ENCODE peak calls at places on chromosomes 2 and 18, in nine cellular contexts. One of them, this sample, is unnamed.

GRCh38 chr2:112542974-112543760 is 902 bp downstream of the POLR1B start:
- DNase-seq in fibroblast of lung: peak; percentile 13
- DNase-seq in NAMALWA: peak; percentile 55
- DNase-seq in choroid plexus epithelial cell: peak; percentile 14
- DNase-seq in ureter: no peak
- DNase-seq in CD4-positive, alpha-beta T cell: no peak
- DNase-seq in COR-L47: no peak
- DNase-seq in non-pigmented ciliary epithelial cell: no peak
- DNase-seq in stimulated activated CD8-positive, alpha-beta memory T cell treated with anti-CD3 and anti-CD28 coated beads, Interleukin-7, amount 100 ng/mL, for 24 hours: no peak
- DNase-seq in this sample: peak; percentile 34

GRCh38 chr2:112056626-112056987 is 1.5 kb downstream of the TMEM87B start:
- DNase-seq in COR-L47: no peak
- DNase-seq in stimulated activated CD8-positive, alpha-beta memory T cell treated with anti-CD3 and anti-CD28 coated beads, Interleukin-7, amount 100 ng/mL, for 24 hours: no peak
- DNase-seq in CD4-positive, alpha-beta T cell: no peak
- DNase-seq in ureter: no peak
- DNase-seq in NAMALWA: peak; percentile 9
- DNase-seq in choroid plexus epithelial cell: no peak
- DNase-seq in fibroblast of lung: no peak
- DNase-seq in non-pigmented ciliary epithelial cell: no peak
- DNase-seq in this sample: no peak

GRCh38 chr2:231383701-231384435 is 11.6 kb upstream of the B3GNT7 start:
- DNase-seq in COR-L47: no peak
- DNase-seq in NAMALWA: no peak
- DNase-seq in CD4-positive, alpha-beta T cell: no peak
- DNase-seq in choroid plexus epithelial cell: no peak
- DNase-seq in ureter: no peak
- DNase-seq in fibroblast of lung: no peak
- DNase-seq in non-pigmented ciliary epithelial cell: no peak
- DNase-seq in stimulated activated CD8-positive, alpha-beta memory T cell treated with anti-CD3 and anti-CD28 coated beads, Interleukin-7, amount 100 ng/mL, for 24 hours: no peak
- DNase-seq in this sample: no peak

GRCh38 chr2:135252805-135253458 is 200.8 kb downstream of the RAB3GAP1 start:
- DNase-seq in ureter: no peak
- DNase-seq in NAMALWA: no peak
- DNase-seq in choroid plexus epithelial cell: no peak
- DNase-seq in CD4-positive, alpha-beta T cell: no peak
- DNase-seq in COR-L47: no peak
- DNase-seq in stimulated activated CD8-positive, alpha-beta memory T cell treated with anti-CD3 and anti-CD28 coated beads, Interleukin-7, amount 100 ng/mL, for 24 hours: no peak
- DNase-seq in fibroblast of lung: no peak
- DNase-seq in non-pigmented ciliary epithelial cell: no peak
- DNase-seq in this sample: no peak

GRCh38 chr18:34978533-34978893 is 62.7 kb upstream of the MAPRE2 start:
- DNase-seq in non-pigmented ciliary epithelial cell: no peak
- DNase-seq in choroid plexus epithelial cell: no peak
- DNase-seq in COR-L47: no peak
- DNase-seq in NAMALWA: peak; percentile 28
- DNase-seq in ureter: no peak
- DNase-seq in CD4-positive, alpha-beta T cell: no peak
- DNase-seq in stimulated activated CD8-positive, alpha-beta memory T cell treated with anti-CD3 and anti-CD28 coated beads, Interleukin-7, amount 100 ng/mL, for 24 hours: no peak
- DNase-seq in fibroblast of lung: no peak
- DNase-seq in this sample: no peak

GRCh38 chr2:101188683-101189405 is 37.7 kb upstream of the TBC1D8 start:
- DNase-seq in fibroblast of lung: peak; percentile 55
- DNase-seq in NAMALWA: peak; percentile 15
- DNase-seq in choroid plexus epithelial cell: peak; percentile 57
- DNase-seq in non-pigmented ciliary epithelial cell: no peak
- DNase-seq in ureter: no peak
- DNase-seq in COR-L47: no peak
- DNase-seq in CD4-positive, alpha-beta T cell: no peak
- DNase-seq in stimulated activated CD8-positive, alpha-beta memory T cell treated with anti-CD3 and anti-CD28 coated beads, Interleukin-7, amount 100 ng/mL, for 24 hours: no peak
- DNase-seq in this sample: no peak

GRCh38 chr2:134453476-134453875 is 199.6 kb downstream of the MGAT5 start:
- DNase-seq in NAMALWA: no peak
- DNase-seq in non-pigmented ciliary epithelial cell: no peak
- DNase-seq in CD4-positive, alpha-beta T cell: no peak
- DNase-seq in COR-L47: no peak
- DNase-seq in fibroblast of lung: no peak
- DNase-seq in ureter: no peak
- DNase-seq in stimulated activated CD8-positive, alpha-beta memory T cell treated with anti-CD3 and anti-CD28 coated beads, Interleukin-7, amount 100 ng/mL, for 24 hours: no peak
- DNase-seq in choroid plexus epithelial cell: no peak
- DNase-seq in this sample: no peak

GRCh38 chr2:209977386-209978239 is 24.8 kb upstream of the RPE start:
- DNase-seq in stimulated activated CD8-positive, alpha-beta memory T cell treated with anti-CD3 and anti-CD28 coated beads, Interleukin-7, amount 100 ng/mL, for 24 hours: no peak
- DNase-seq in NAMALWA: peak; percentile 67
- DNase-seq in COR-L47: peak; percentile 6
- DNase-seq in fibroblast of lung: peak; percentile 66
- DNase-seq in non-pigmented ciliary epithelial cell: no peak
- DNase-seq in ureter: no peak
- DNase-seq in choroid plexus epithelial cell: peak; percentile 70
- DNase-seq in CD4-positive, alpha-beta T cell: no peak
- DNase-seq in this sample: no peak

GRCh38 chr18:8958660-8959059 is 143.8 kb upstream of the NDUFV2 start:
- DNase-seq in choroid plexus epithelial cell: no peak
- DNase-seq in stimulated activated CD8-positive, alpha-beta memory T cell treated with anti-CD3 and anti-CD28 coated beads, Interleukin-7, amount 100 ng/mL, for 24 hours: no peak
- DNase-seq in fibroblast of lung: no peak
- DNase-seq in NAMALWA: no peak
- DNase-seq in ureter: no peak
- DNase-seq in non-pigmented ciliary epithelial cell: no peak
- DNase-seq in COR-L47: no peak
- DNase-seq in CD4-positive, alpha-beta T cell: no peak
- DNase-seq in this sample: no peak

GRCh38 chr18:80044072-80044471 is 9.8 kb downstream of the RBFA start:
- DNase-seq in COR-L47: no peak
- DNase-seq in fibroblast of lung: no peak
- DNase-seq in choroid plexus epithelial cell: no peak
- DNase-seq in NAMALWA: no peak
- DNase-seq in CD4-positive, alpha-beta T cell: no peak
- DNase-seq in stimulated activated CD8-positive, alpha-beta memory T cell treated with anti-CD3 and anti-CD28 coated beads, Interleukin-7, amount 100 ng/mL, for 24 hours: no peak
- DNase-seq in ureter: no peak
- DNase-seq in non-pigmented ciliary epithelial cell: no peak
- DNase-seq in this sample: no peak

GRCh38 chr2:236557894-236558532 is 11.6 kb upstream of the ACKR3 start:
- DNase-seq in CD4-positive, alpha-beta T cell: no peak
- DNase-seq in choroid plexus epithelial cell: no peak
- DNase-seq in non-pigmented ciliary epithelial cell: no peak
- DNase-seq in fibroblast of lung: no peak
- DNase-seq in stimulated activated CD8-positive, alpha-beta memory T cell treated with anti-CD3 and anti-CD28 coated beads, Interleukin-7, amount 100 ng/mL, for 24 hours: no peak
- DNase-seq in COR-L47: no peak
- DNase-seq in NAMALWA: peak; percentile 54
- DNase-seq in ureter: no peak
- DNase-seq in this sample: no peak

GRCh38 chr2:60433021-60433596 is 120.3 kb downstream of the BCL11A start:
- DNase-seq in fibroblast of lung: no peak
- DNase-seq in NAMALWA: no peak
- DNase-seq in ureter: no peak
- DNase-seq in COR-L47: no peak
- DNase-seq in non-pigmented ciliary epithelial cell: no peak
- DNase-seq in CD4-positive, alpha-beta T cell: no peak
- DNase-seq in choroid plexus epithelial cell: no peak
- DNase-seq in stimulated activated CD8-positive, alpha-beta memory T cell treated with anti-CD3 and anti-CD28 coated beads, Interleukin-7, amount 100 ng/mL, for 24 hours: no peak
- DNase-seq in this sample: no peak

GRCh38 chr2:52395912-52396311 is 1364.0 kb upstream of the NRXN1 start:
- DNase-seq in choroid plexus epithelial cell: peak; percentile 67
- DNase-seq in ureter: no peak
- DNase-seq in COR-L47: no peak
- DNase-seq in non-pigmented ciliary epithelial cell: no peak
- DNase-seq in CD4-positive, alpha-beta T cell: no peak
- DNase-seq in fibroblast of lung: peak; percentile 63
- DNase-seq in stimulated activated CD8-positive, alpha-beta memory T cell treated with anti-CD3 and anti-CD28 coated beads, Interleukin-7, amount 100 ng/mL, for 24 hours: no peak
- DNase-seq in NAMALWA: no peak
- DNase-seq in this sample: no peak

GRCh38 chr18:8623549-8624106 is 14.4 kb downstream of the RAB12 start:
- DNase-seq in COR-L47: peak; percentile 69
- DNase-seq in non-pigmented ciliary epithelial cell: no peak
- DNase-seq in choroid plexus epithelial cell: peak; percentile 39
- DNase-seq in stimulated activated CD8-positive, alpha-beta memory T cell treated with anti-CD3 and anti-CD28 coated beads, Interleukin-7, amount 100 ng/mL, for 24 hours: no peak
- DNase-seq in NAMALWA: peak; percentile 17
- DNase-seq in ureter: no peak
- DNase-seq in CD4-positive, alpha-beta T cell: no peak
- DNase-seq in fibroblast of lung: peak; percentile 22
- DNase-seq in this sample: peak; percentile 64

GRCh38 chr2:56009758-56010534 is 86.4 kb upstream of the EFEMP1 start:
- DNase-seq in stimulated activated CD8-positive, alpha-beta memory T cell treated with anti-CD3 and anti-CD28 coated beads, Interleukin-7, amount 100 ng/mL, for 24 hours: no peak
- DNase-seq in ureter: no peak
- DNase-seq in choroid plexus epithelial cell: peak; percentile 81
- DNase-seq in fibroblast of lung: peak; percentile 77
- DNase-seq in CD4-positive, alpha-beta T cell: no peak
- DNase-seq in NAMALWA: peak; percentile 80
- DNase-seq in COR-L47: peak; percentile 46
- DNase-seq in non-pigmented ciliary epithelial cell: peak; percentile 47
- DNase-seq in this sample: no peak

GRCh38 chr2:120977582-120978358 is 242.1 kb downstream of the GLI2 start:
- DNase-seq in ureter: no peak
- DNase-seq in fibroblast of lung: no peak
- DNase-seq in non-pigmented ciliary epithelial cell: no peak
- DNase-seq in NAMALWA: no peak
- DNase-seq in CD4-positive, alpha-beta T cell: no peak
- DNase-seq in COR-L47: no peak
- DNase-seq in stimulated activated CD8-positive, alpha-beta memory T cell treated with anti-CD3 and anti-CD28 coated beads, Interleukin-7, amount 100 ng/mL, for 24 hours: no peak
- DNase-seq in choroid plexus epithelial cell: no peak
- DNase-seq in this sample: no peak

GRCh38 chr2:128277961-128278681 is 40.5 kb downstream of the HS6ST1 start:
- DNase-seq in non-pigmented ciliary epithelial cell: no peak
- DNase-seq in ureter: no peak
- DNase-seq in COR-L47: no peak
- DNase-seq in CD4-positive, alpha-beta T cell: no peak
- DNase-seq in NAMALWA: no peak
- DNase-seq in choroid plexus epithelial cell: no peak
- DNase-seq in fibroblast of lung: no peak
- DNase-seq in stimulated activated CD8-positive, alpha-beta memory T cell treated with anti-CD3 and anti-CD28 coated beads, Interleukin-7, amount 100 ng/mL, for 24 hours: no peak
- DNase-seq in this sample: no peak

GRCh38 chr2:38723173-38723572 is 28.0 kb downstream of the SRSF7 start:
- DNase-seq in COR-L47: no peak
- DNase-seq in ureter: no peak
- DNase-seq in CD4-positive, alpha-beta T cell: no peak
- DNase-seq in NAMALWA: no peak
- DNase-seq in non-pigmented ciliary epithelial cell: no peak
- DNase-seq in fibroblast of lung: no peak
- DNase-seq in stimulated activated CD8-positive, alpha-beta memory T cell treated with anti-CD3 and anti-CD28 coated beads, Interleukin-7, amount 100 ng/mL, for 24 hours: no peak
- DNase-seq in choroid plexus epithelial cell: no peak
- DNase-seq in this sample: no peak

GRCh38 chr18:58682429-58683069 is 11.3 kb downstream of the MALT1 start:
- DNase-seq in fibroblast of lung: peak; percentile 84
- DNase-seq in COR-L47: no peak
- DNase-seq in choroid plexus epithelial cell: peak; percentile 93
- DNase-seq in stimulated activated CD8-positive, alpha-beta memory T cell treated with anti-CD3 and anti-CD28 coated beads, Interleukin-7, amount 100 ng/mL, for 24 hours: no peak
- DNase-seq in ureter: peak; percentile 71
- DNase-seq in non-pigmented ciliary epithelial cell: no peak
- DNase-seq in CD4-positive, alpha-beta T cell: no peak
- DNase-seq in NAMALWA: no peak
- DNase-seq in this sample: no peak

GRCh38 chr2:64913357-64913869 is 75.8 kb upstream of the SLC1A4 start:
- DNase-seq in COR-L47: peak; percentile 65
- DNase-seq in stimulated activated CD8-positive, alpha-beta memory T cell treated with anti-CD3 and anti-CD28 coated beads, Interleukin-7, amount 100 ng/mL, for 24 hours: no peak
- DNase-seq in non-pigmented ciliary epithelial cell: no peak
- DNase-seq in NAMALWA: peak; percentile 54
- DNase-seq in CD4-positive, alpha-beta T cell: no peak
- DNase-seq in choroid plexus epithelial cell: no peak
- DNase-seq in fibroblast of lung: no peak
- DNase-seq in ureter: no peak
- DNase-seq in this sample: no peak

GRCh38 chr2:218285604-218286003 is 6.7 kb downstream of the TMBIM1 start:
- DNase-seq in fibroblast of lung: peak; percentile 62
- DNase-seq in NAMALWA: no peak
- DNase-seq in ureter: no peak
- DNase-seq in non-pigmented ciliary epithelial cell: no peak
- DNase-seq in COR-L47: no peak
- DNase-seq in stimulated activated CD8-positive, alpha-beta memory T cell treated with anti-CD3 and anti-CD28 coated beads, Interleukin-7, amount 100 ng/mL, for 24 hours: no peak
- DNase-seq in choroid plexus epithelial cell: no peak
- DNase-seq in CD4-positive, alpha-beta T cell: no peak
- DNase-seq in this sample: no peak

GRCh38 chr2:168661404-168661869 is 141.0 kb upstream of the NOSTRIN start:
- DNase-seq in CD4-positive, alpha-beta T cell: no peak
- DNase-seq in choroid plexus epithelial cell: peak; percentile 80
- DNase-seq in ureter: no peak
- DNase-seq in NAMALWA: no peak
- DNase-seq in stimulated activated CD8-positive, alpha-beta memory T cell treated with anti-CD3 and anti-CD28 coated beads, Interleukin-7, amount 100 ng/mL, for 24 hours: no peak
- DNase-seq in COR-L47: peak; percentile 86
- DNase-seq in fibroblast of lung: peak; percentile 13
- DNase-seq in non-pigmented ciliary epithelial cell: no peak
- DNase-seq in this sample: no peak

GRCh38 chr18:24536834-24537233 is 76.4 kb downstream of the HRH4 start:
- DNase-seq in COR-L47: no peak
- DNase-seq in ureter: no peak
- DNase-seq in NAMALWA: no peak
- DNase-seq in choroid plexus epithelial cell: no peak
- DNase-seq in CD4-positive, alpha-beta T cell: no peak
- DNase-seq in stimulated activated CD8-positive, alpha-beta memory T cell treated with anti-CD3 and anti-CD28 coated beads, Interleukin-7, amount 100 ng/mL, for 24 hours: no peak
- DNase-seq in non-pigmented ciliary epithelial cell: no peak
- DNase-seq in fibroblast of lung: no peak
- DNase-seq in this sample: no peak

GRCh38 chr18:41687138-41687537 is 267.9 kb upstream of the PIK3C3 start:
- DNase-seq in choroid plexus epithelial cell: no peak
- DNase-seq in non-pigmented ciliary epithelial cell: no peak
- DNase-seq in COR-L47: no peak
- DNase-seq in CD4-positive, alpha-beta T cell: no peak
- DNase-seq in stimulated activated CD8-positive, alpha-beta memory T cell treated with anti-CD3 and anti-CD28 coated beads, Interleukin-7, amount 100 ng/mL, for 24 hours: no peak
- DNase-seq in fibroblast of lung: no peak
- DNase-seq in ureter: no peak
- DNase-seq in NAMALWA: no peak
- DNase-seq in this sample: no peak

GRCh38 chr18:49006641-49007136 is 55.9 kb upstream of the SMAD7 start:
- DNase-seq in CD4-positive, alpha-beta T cell: no peak
- DNase-seq in ureter: peak; percentile 71
- DNase-seq in NAMALWA: no peak
- DNase-seq in COR-L47: peak; percentile 95
- DNase-seq in fibroblast of lung: no peak
- DNase-seq in stimulated activated CD8-positive, alpha-beta memory T cell treated with anti-CD3 and anti-CD28 coated beads, Interleukin-7, amount 100 ng/mL, for 24 hours: no peak
- DNase-seq in non-pigmented ciliary epithelial cell: no peak
- DNase-seq in choroid plexus epithelial cell: no peak
- DNase-seq in this sample: no peak

GRCh38 chr18:36583155-36583745 is 245.6 kb downstream of the TPGS2 start:
- DNase-seq in fibroblast of lung: no peak
- DNase-seq in stimulated activated CD8-positive, alpha-beta memory T cell treated with anti-CD3 and anti-CD28 coated beads, Interleukin-7, amount 100 ng/mL, for 24 hours: no peak
- DNase-seq in COR-L47: no peak
- DNase-seq in CD4-positive, alpha-beta T cell: no peak
- DNase-seq in non-pigmented ciliary epithelial cell: no peak
- DNase-seq in ureter: no peak
- DNase-seq in NAMALWA: no peak
- DNase-seq in choroid plexus epithelial cell: peak; percentile 19
- DNase-seq in this sample: no peak

GRCh38 chr2:120403261-120403660 is 57.3 kb downstream of the INHBB start:
- DNase-seq in COR-L47: no peak
- DNase-seq in non-pigmented ciliary epithelial cell: no peak
- DNase-seq in NAMALWA: no peak
- DNase-seq in CD4-positive, alpha-beta T cell: no peak
- DNase-seq in stimulated activated CD8-positive, alpha-beta memory T cell treated with anti-CD3 and anti-CD28 coated beads, Interleukin-7, amount 100 ng/mL, for 24 hours: no peak
- DNase-seq in fibroblast of lung: no peak
- DNase-seq in ureter: no peak
- DNase-seq in choroid plexus epithelial cell: no peak
- DNase-seq in this sample: no peak

GRCh38 chr2:207141381-207141780 is 24.4 kb downstream of the KLF7 start:
- DNase-seq in COR-L47: no peak
- DNase-seq in CD4-positive, alpha-beta T cell: no peak
- DNase-seq in non-pigmented ciliary epithelial cell: no peak
- DNase-seq in NAMALWA: no peak
- DNase-seq in fibroblast of lung: no peak
- DNase-seq in choroid plexus epithelial cell: no peak
- DNase-seq in ureter: no peak
- DNase-seq in stimulated activated CD8-positive, alpha-beta memory T cell treated with anti-CD3 and anti-CD28 coated beads, Interleukin-7, amount 100 ng/mL, for 24 hours: no peak
- DNase-seq in this sample: peak; percentile 55